ENCODE peak calls at places on chromosomes 11 and 22, in eight cellular contexts. I is left lung, E is heart left ventricle, L is stomach, A is fibroblast of pulmonary artery, C is NB4, Y is MCF 10A, M is coronary artery. P is an unnamed sample.

GRCh38 chr22:43849731-43850130 is 12.6 kb downstream of the SULT4A1 start:
- DNase-seq in C (no peak), I (no peak), L (no peak), A (no peak), Y (no peak), E (no peak), M (peak; percentile 66), P (no peak)

GRCh38 chr22:46635756-46636155 is 15.6 kb downstream of the GRAMD4 start:
- DNase-seq in A (no peak), L (no peak), Y (no peak), C (no peak), E (no peak), M (no peak), I (peak; percentile 54), P (no peak)

GRCh38 chr11:126891556-126892217 is 108.9 kb downstream of the KIRREL3 start:
- DNase-seq in E (peak; percentile 13), A (no peak), L (no peak), Y (no peak), M (no peak), C (no peak), I (no peak), P (no peak)

GRCh38 chr11:12746593-12747097 is 72.4 kb downstream of the TEAD1 start:
- DNase-seq in A (peak; percentile 93), M (no peak), L (no peak), E (peak; percentile 74), Y (peak; percentile 94), C (peak; percentile 7), I (peak; percentile 72), P (peak; percentile 80)

GRCh38 chr11:86954288-86955110 is 696 bp downstream of the FZD4 start:
- DNase-seq in L (no peak), C (peak; percentile 23), E (peak; percentile 59), I (peak; percentile 45), A (no peak), M (peak; percentile 78), Y (peak; percentile 21), P (no peak)

GRCh38 chr22:35575116-35575748 is 34.6 kb downstream of the RASD2 start:
- DNase-seq in C (peak; percentile 60), A (no peak), I (peak; percentile 59), L (no peak), E (no peak), M (no peak), Y (no peak), P (no peak)

GRCh38 chr11:11020747-11021149 is 162.9 kb upstream of the ZBED5 start:
- DNase-seq in A (no peak), I (no peak), Y (no peak), C (no peak), M (no peak), E (no peak), L (no peak), P (no peak)

GRCh38 chr11:112346586-112346985 is 85.9 kb upstream of the PLET1 start:
- DNase-seq in C (no peak), L (no peak), E (no peak), M (no peak), Y (no peak), I (no peak), A (no peak), P (no peak)

GRCh38 chr11:77062924-77063323 is 3.8 kb upstream of the CAPN5 start:
- DNase-seq in C (no peak), A (no peak), Y (peak; percentile 13), I (no peak), E (no peak), L (no peak), M (no peak), P (no peak)
- TF ChIP-seq CTCF in C (no peak), A (peak; percentile 30), Y (no peak), I (no peak), E (no peak), L (no peak), M (no peak), P (no peak)

GRCh38 chr11:134261000-134261399 is 7.6 kb downstream of the ACAD8 start:
- DNase-seq in L (no peak), I (no peak), M (no peak), A (no peak), Y (no peak), E (no peak), C (no peak), P (no peak)

GRCh38 chr11:134258577-134258976 is 5.2 kb downstream of the ACAD8 start:
- DNase-seq in E (no peak), C (no peak), M (no peak), L (no peak), Y (no peak), A (no peak), I (no peak), P (no peak)

GRCh38 chr11:134260503-134260902 is 7.1 kb downstream of the ACAD8 start:
- DNase-seq in A (no peak), L (no peak), E (no peak), M (no peak), Y (no peak), C (peak; percentile 47), I (no peak), P (no peak)

GRCh38 chr11:134264966-134265365 is 11.2 kb upstream of the GLB1L3 start:
- DNase-seq in I (no peak), M (no peak), A (no peak), E (no peak), C (no peak), L (no peak), Y (no peak), P (no peak)

GRCh38 chr11:134261626-134262488 is 8.5 kb downstream of the ACAD8 start:
- DNase-seq in M (no peak), Y (peak; percentile 54), I (no peak), E (no peak), L (no peak), A (peak; percentile 26), C (peak; percentile 51), P (no peak)
- TF ChIP-seq CTCF in M (no peak), Y (peak; percentile 48), I (peak; percentile 22), E (peak; percentile 25), L (peak; percentile 36), A (peak; percentile 61), C (peak; percentile 75), P (peak; percentile 43)

DNA sequence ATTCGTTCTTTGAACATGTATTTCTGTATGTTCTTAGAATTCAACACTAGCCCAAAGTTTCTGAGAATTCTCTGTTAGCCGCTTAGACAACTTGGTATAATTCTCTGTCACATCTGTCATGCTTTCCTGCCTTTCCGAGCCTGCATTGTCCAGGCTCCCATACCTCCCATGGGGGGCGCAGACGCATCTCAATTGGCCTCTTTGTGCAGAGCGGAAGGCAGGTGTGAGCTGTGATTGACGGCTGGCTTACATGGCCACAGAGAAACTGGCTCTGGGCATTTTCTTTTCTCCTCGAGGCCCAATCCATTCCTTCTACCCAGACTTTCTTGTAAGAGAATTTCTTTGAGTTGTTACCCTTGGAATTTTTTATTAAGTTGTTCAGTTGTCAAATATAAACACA is 132.7 kb upstream of the SESN3 start:
- DNase-seq in I (no peak), L (no peak), Y (no peak), C (no peak), A (no peak), M (no peak), E (no peak), P (no peak)
- TF ChIP-seq CTCF in I (no peak), L (no peak), Y (no peak), C (no peak), A (no peak), M (no peak), E (no peak), P (no peak)

GRCh38 chr11:72787262-72788104 is 6.4 kb downstream of the STARD10 start:
- DNase-seq in L (no peak), C (peak; percentile 78), M (no peak), Y (no peak), A (no peak), I (no peak), E (no peak), P (no peak)
- TF ChIP-seq CTCF in L (no peak), C (peak; percentile 20), M (no peak), Y (no peak), A (no peak), I (no peak), E (no peak), P (no peak)

GRCh38 chr11:60785136-60785535 is at the start of gene MS4A10:
- DNase-seq in E (no peak), I (peak; percentile 35), Y (no peak), A (no peak), M (no peak), C (no peak), L (no peak), P (no peak)

GRCh38 chr11:60783911-60784310 is 1.2 kb upstream of the MS4A10 start:
- DNase-seq in C (no peak), E (no peak), M (no peak), L (no peak), I (no peak), A (no peak), Y (no peak), P (no peak)

GRCh38 chr11:60788401-60789110 is 3.4 kb downstream of the MS4A10 start:
- DNase-seq in A (peak; percentile 54), L (no peak), E (no peak), M (no peak), I (no peak), C (no peak), Y (no peak), P (no peak)

GRCh38 chr11:60786811-60787567 is 1.9 kb downstream of the MS4A10 start:
- DNase-seq in Y (peak; percentile 44), E (peak; percentile 82), A (peak; percentile 93), C (no peak), I (no peak), M (no peak), L (peak; percentile 53), P (no peak)

DNA sequence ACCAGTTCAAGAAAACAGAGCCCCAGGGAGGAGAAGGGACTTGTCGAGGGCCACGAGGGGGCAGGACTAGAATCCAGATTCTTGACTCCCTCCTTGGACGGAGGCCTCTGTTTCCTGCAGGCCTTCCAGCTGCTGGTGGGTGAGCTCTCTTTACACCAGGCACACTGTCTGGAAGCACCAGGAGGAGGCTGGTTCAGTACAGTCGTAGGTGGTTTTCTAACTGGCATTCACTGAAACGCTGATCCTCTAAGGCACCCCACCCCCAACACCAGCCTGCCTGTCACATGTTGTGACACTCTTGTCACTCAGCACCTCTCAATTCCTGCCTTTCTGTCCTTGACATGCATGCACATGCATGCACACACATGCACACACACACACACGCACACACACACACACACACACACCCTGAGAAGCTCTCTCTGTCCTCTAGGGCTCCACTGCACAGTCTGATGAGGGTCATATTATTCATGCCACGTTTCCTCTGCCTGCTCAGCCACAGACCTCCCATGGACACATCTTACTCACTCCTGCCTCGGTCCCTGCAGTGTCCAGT is 751 bp downstream of the MS4A10 start:
- DNase-seq in M (no peak), I (no peak), A (peak; percentile 46), E (no peak), C (no peak), L (no peak), Y (no peak), P (no peak)
- TF ChIP-seq CTCF in M (no peak), I (no peak), A (no peak), E (no peak), C (no peak), L (no peak), Y (no peak), P (no peak)

P was measured in mesothelial cell of epicardium.